ENCODE peak calls at places on chromosomes 16 and 17, in six cellular contexts. K is OCI-LY7, P is heart right ventricle, J is Peyer's patch, V is fibroblast of lung, G is neural progenitor cell. D is an unnamed sample. For H3K36me3, the result is how much of the 10 kb centered on the place peaks cover.

GRCh38 chr17:29045026-29045425 is 2.1 kb downstream of the PIPOX start:
- DNase-seq in G (no peak), V (no peak), J (no peak), P (no peak), K (no peak), D (no peak)

GRCh38 chr16:72876981-72877373 is 171.0 kb downstream of the ZFHX3 start:
- DNase-seq in V (no peak), J (no peak), G (no peak), P (no peak), K (no peak), D (no peak)

GRCh38 chr17:45143767-45144198 is 4.5 kb upstream of the HEXIM1 start:
- DNase-seq in J (peak), V (peak), P (peak), G (peak), K (no peak), D (no peak)

GRCh38 chr16:61792194-61792904 is 243.9 kb downstream of the CDH8 start:
- DNase-seq in V (peak), G (no peak), K (no peak), J (no peak), P (no peak), D (peak)

GRCh38 chr17:45190503-45191282 is 29.0 kb downstream of the HEXIM2 start:
- DNase-seq in P (no peak), J (no peak), K (peak), V (no peak), G (no peak), D (no peak)

GRCh38 chr16:25107466-25107792 is 4.1 kb upstream of the LCMT1 start:
- DNase-seq in P (no peak), J (no peak), K (no peak), G (no peak), V (no peak), D (no peak)

GRCh38 chr17:40322417-40323315 is 13.7 kb downstream of the RARA start:
- DNase-seq in V (peak), J (peak), G (no peak), P (peak), K (peak), D (no peak)

GRCh38 chr17:58333396-58334207 is 5.0 kb upstream of the TSPOAP1 start:
- DNase-seq in J (peak), K (peak), P (no peak), G (no peak), V (no peak), D (no peak)

GRCh38 chr17:74369221-74369620 is 1.9 kb downstream of the GPR142 start:
- DNase-seq in G (peak), J (peak), P (peak), V (no peak), K (peak), D (no peak)

GRCh38 chr16:1173778-1174451 is 21.0 kb downstream of the CACNA1H start:
- DNase-seq in V (no peak), J (no peak), K (no peak), P (no peak), G (no peak), D (no peak)

GRCh38 chr17:46009681-46010596 is 10.9 kb downstream of the STH start:
- DNase-seq in G (no peak), J (no peak), P (no peak), V (peak), K (no peak), D (no peak)

GRCh38 chr16:19874816-19875546 is 9.7 kb downstream of the GPRC5B start:
- DNase-seq in V (no peak), J (no peak), K (no peak), P (no peak), G (no peak), D (no peak)

GRCh38 chr17:48335858-48336500 is 94.0 kb downstream of the SKAP1 start:
- DNase-seq in P (no peak), V (peak), J (no peak), K (peak), G (peak), D (no peak)

GRCh38 chr17:66514227-66514806 is 211.9 kb downstream of the PRKCA start:
- DNase-seq in V (peak), J (no peak), K (no peak), G (no peak), P (no peak), D (no peak)

GRCh38 chr16:80056334-80056733 is 455.8 kb upstream of the MAF start:
- DNase-seq in V (no peak), J (no peak), K (no peak), P (no peak), G (no peak), D (no peak)

GRCh38 chr17:8123695-8124349 is at the start of gene HES7:
- DNase-seq in K (no peak), P (peak), J (no peak), V (peak), G (peak), D (no peak)

GRCh38 chr17:68182940-68183551 is 64.8 kb upstream of the AMZ2 start:
- DNase-seq in K (peak), V (no peak), G (no peak), J (peak), P (no peak), D (no peak)

GRCh38 chr17:34465756-34466155 is 102.7 kb upstream of the CCL1 start:
- DNase-seq in K (no peak), V (no peak), J (no peak), P (no peak), G (no peak), D (no peak)

GRCh38 chr16:81548901-81549546 is 104.4 kb downstream of the CMIP start:
- DNase-seq in V (no peak), G (no peak), K (no peak), P (no peak), J (no peak), D (no peak)

GRCh38 chr16:24514096-24514495 is 25.3 kb upstream of the RBBP6 start:
- DNase-seq in P (no peak), J (no peak), V (no peak), K (no peak), G (no peak), D (no peak)

GRCh38 chr16:46607529-46607928 is 13.7 kb downstream of the SHCBP1 start:
- DNase-seq in G (no peak), J (no peak), V (peak), K (peak), P (no peak), D (peak)

GRCh38 chr16:24900230-24900629 is 54.5 kb downstream of the SLC5A11 start:
- DNase-seq in V (no peak), P (no peak), K (no peak), G (no peak), J (no peak), D (no peak)

GRCh38 chr16:71357681-71358080 is 842 bp upstream of the CALB2 start:
- DNase-seq in V (no peak), G (peak), J (no peak), K (no peak), P (no peak), D (no peak)

GRCh38 chr16:14505846-14506245 is 124.2 kb downstream of the PARN start:
- DNase-seq in P (no peak), J (no peak), V (peak), K (no peak), G (no peak), D (no peak)

GRCh38 chr16:11389083-11389482 is 43.8 kb downstream of the RMI2 start:
- DNase-seq in V (no peak), J (no peak), K (no peak), G (no peak), P (no peak), D (no peak)

GRCh38 chr17:77346765-77347164 is 206.0 kb downstream of the SEC14L1 start:
- DNase-seq in G (no peak), J (no peak), V (no peak), P (no peak), K (no peak), D (no peak)

GRCh38 chr17:32626371-32626770 is 139.6 kb downstream of the CDK5R1 start:
- DNase-seq in K (no peak), J (no peak), G (no peak), V (no peak), P (no peak), D (no peak)

GRCh38 chr17:82494236-82495055 is 25.1 kb upstream of the FOXK2 start:
- DNase-seq in G (peak), P (peak), J (peak), V (peak), K (peak), D (peak)

GRCh38 chr17:37259030-37259735 is 116.6 kb upstream of the C17orf78 start:
- DNase-seq in K (no peak), G (no peak), J (no peak), P (no peak), V (no peak), D (peak)

GRCh38 chr16:63787014-63787413 is 1334.8 kb downstream of the CDH11 start:
- DNase-seq in V (peak), G (no peak), K (peak), P (no peak), J (no peak), D (no peak)

GRCh38 chr17:47316316-47316715 is 7.4 kb upstream of the EFCAB13 start:
- DNase-seq in G (no peak), V (peak), J (no peak), P (no peak), K (no peak), D (no peak)
- H3K4me3 ChIP-seq in G (no peak), V (no peak), J (no peak), P (no peak), K (no peak), D (no peak)

DNA sequence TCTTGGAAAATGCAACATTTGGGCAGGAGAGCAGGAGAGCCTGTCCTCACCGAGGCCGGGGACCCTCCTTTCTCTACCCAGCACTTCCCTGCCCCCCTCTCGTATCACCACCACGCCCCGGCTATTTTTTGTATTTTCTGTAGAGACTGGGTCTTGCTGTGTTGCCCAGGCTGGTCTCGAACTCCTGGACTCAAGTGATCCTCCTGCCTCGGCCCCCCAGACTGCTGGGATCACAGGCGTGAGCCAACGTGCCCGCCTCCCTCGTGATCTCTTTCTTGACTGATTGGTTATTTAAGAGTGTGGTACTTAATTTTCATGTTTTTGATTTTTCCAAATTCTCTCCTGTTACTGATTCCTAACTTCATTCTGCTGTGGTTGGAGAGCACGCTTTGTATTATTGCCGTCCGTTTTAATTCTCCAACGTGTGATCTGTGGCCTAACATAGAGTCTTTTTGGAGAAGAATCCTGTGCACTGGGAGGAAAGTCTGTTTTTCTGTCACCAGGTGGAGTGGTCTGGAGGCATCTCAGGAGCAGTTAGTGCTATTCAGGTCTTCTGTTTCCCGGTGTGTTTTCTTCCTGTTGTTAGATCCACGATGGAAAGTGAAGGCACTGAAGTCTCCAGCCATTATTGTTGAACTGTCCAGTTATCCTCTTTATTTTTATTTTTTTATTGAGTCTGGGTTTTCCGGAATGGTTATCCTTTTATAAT is 40.4 kb downstream of the ZNF778 start:
- DNase-seq in V (no peak), G (no peak), K (no peak), P (no peak), J (no peak), D (no peak)
- TF ChIP-seq CTCF in V (no peak), G (no peak), K (no peak), P (no peak), J (no peak), D (no peak)

GRCh38 chr16:22359679-22360078 is 14.7 kb downstream of the CDR2 start:
- DNase-seq in P (no peak), K (no peak), J (no peak), G (no peak), V (no peak), D (no peak)
- H3K36me3 ChIP-seq in P (under half), K (half or more), J (under half), G (under half), V (under half), D (under half)

DNA sequence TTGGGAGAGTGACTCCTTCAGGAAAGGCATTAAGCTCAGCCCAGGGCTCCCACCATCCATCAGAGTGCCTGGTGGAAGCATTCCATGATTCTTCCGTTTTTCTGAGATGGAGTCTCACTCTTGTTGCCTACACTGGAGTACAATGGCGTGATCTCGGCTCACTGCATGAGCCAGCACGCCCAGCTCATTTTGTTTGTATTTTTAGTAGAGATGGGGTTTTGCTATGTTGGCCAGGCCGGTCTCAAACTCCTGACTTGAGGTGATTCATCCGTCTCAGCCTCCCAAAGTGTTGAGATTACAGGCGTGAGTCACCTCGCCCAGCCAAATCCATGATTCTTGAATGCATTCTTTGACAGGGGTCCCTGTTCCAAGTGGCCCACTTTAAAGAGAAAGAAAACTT is 23.1 kb downstream of the MIS12 start:
- DNase-seq in V (peak), K (no peak), P (no peak), G (no peak), J (no peak), D (no peak)
- H3K4me3 ChIP-seq in V (no peak), K (no peak), P (no peak), G (no peak), J (no peak), D (no peak)

GRCh38 chr17:38509772-38510423 is 81.6 kb downstream of the ARHGAP23 start:
- DNase-seq in J (no peak), G (no peak), P (no peak), K (no peak), V (peak), D (no peak)

GRCh38 chr17:38511126-38512108 is 83.2 kb downstream of the ARHGAP23 start:
- DNase-seq in V (peak), P (no peak), G (no peak), K (no peak), J (no peak), D (peak)

GRCh38 chr17:38509008-38509771 is 80.9 kb downstream of the ARHGAP23 start:
- DNase-seq in G (peak), P (peak), V (peak), K (peak), J (peak), D (peak)

GRCh38 chr17:38512473-38513058 is 84.3 kb downstream of the ARHGAP23 start:
- DNase-seq in K (no peak), V (no peak), P (no peak), G (peak), J (no peak), D (no peak)

GRCh38 chr17:38510424-38511125 is 82.3 kb downstream of the ARHGAP23 start:
- DNase-seq in G (peak), P (no peak), J (no peak), V (peak), K (no peak), D (no peak)
- TF ChIP-seq CTCF in G (peak), P (peak), J (no peak), V (no peak), K (no peak), D (no peak)

GRCh38 chr16:27485811-27486210 is 63.9 kb downstream of the GTF3C1 start:
- DNase-seq in P (no peak), J (no peak), K (no peak), G (no peak), V (no peak), D (no peak)
- H3K36me3 ChIP-seq in P (half or more), J (under half), K (half or more), G (under half), V (half or more), D (under half)

D was measured in kidney epithelial cell.